ENCODE peak calls at places on chromosomes 6 and 20, in four cellular contexts. Q is H1, H is K562, S is GM12878. T is an unnamed sample.

GRCh38 chr6:118505656-118506055 is 42.4 kb upstream of the PLN start:
- DNase-seq in S (no peak), Q (no peak), H (no peak), T (no peak)

GRCh38 chr20:4060054-4060795 is 44.9 kb upstream of the RNF24 start:
- DNase-seq in H (no peak), S (peak), Q (no peak), T (no peak)

GRCh38 chr20:41046716-41047115 is 18.1 kb downstream of the TOP1 start:
- DNase-seq in Q (no peak), S (no peak), H (no peak), T (no peak)

GRCh38 chr6:119079288-119079809 is 885 bp upstream of the FAM184A start:
- DNase-seq in H (no peak), S (no peak), Q (no peak), T (no peak)

GRCh38 chr6:30844118-30844535 is 40.2 kb upstream of the DDR1 start:
- DNase-seq in S (no peak), H (no peak), Q (no peak), T (peak)

GRCh38 chr6:130574146-130574545 is 208.3 kb downstream of the TMEM200A start:
- DNase-seq in S (no peak), Q (no peak), H (no peak), T (no peak)

GRCh38 chr20:47370850-47371782 is 14.6 kb upstream of the ZMYND8 start:
- DNase-seq in S (no peak), H (no peak), Q (no peak), T (peak)

GRCh38 chr6:84633771-84634170 is 130.6 kb downstream of the TBX18 start:
- DNase-seq in H (no peak), S (no peak), Q (no peak), T (no peak)

GRCh38 chr6:79115557-79115956 is 37.5 kb upstream of the PHIP start:
- DNase-seq in S (no peak), H (no peak), Q (no peak), T (no peak)

GRCh38 chr6:116531675-116532570 is 13.6 kb downstream of the TRAPPC3L start:
- DNase-seq in H (peak), Q (peak), S (no peak), T (peak)

GRCh38 chr6:132025468-132025867 is 74.3 kb upstream of the CCN2 start:
- DNase-seq in H (no peak), Q (no peak), S (no peak), T (no peak)

GRCh38 chr6:164344801-164345291 is 930.3 kb downstream of the QKI start:
- DNase-seq in Q (no peak), H (no peak), S (no peak), T (no peak)

GRCh38 chr20:25081065-25081729 is 744 bp downstream of the VSX1 start:
- DNase-seq in H (no peak), S (no peak), Q (peak), T (no peak)

GRCh38 chr20:36752582-36752981 is 6.7 kb upstream of the NDRG3 start:
- DNase-seq in H (no peak), Q (no peak), S (no peak), T (no peak)

GRCh38 chr6:12963566-12963965 is 247.0 kb downstream of the PHACTR1 start:
- DNase-seq in Q (no peak), S (no peak), H (no peak), T (no peak)

GRCh38 chr6:131163886-131164285 is 28.6 kb downstream of the AKAP7 start:
- DNase-seq in Q (no peak), H (no peak), S (no peak), T (peak)

GRCh38 chr20:20184149-20184548 is 131.8 kb downstream of the CFAP61 start:
- DNase-seq in H (peak), Q (no peak), S (no peak), T (no peak)

GRCh38 chr6:44056392-44057237 is 70.6 kb downstream of the MRPL14 start:
- DNase-seq in S (no peak), Q (no peak), H (no peak), T (no peak)

GRCh38 chr6:18405477-18406293 is 18.5 kb downstream of the RNF144B start:
- DNase-seq in Q (no peak), S (no peak), H (no peak), T (no peak)

GRCh38 chr6:14272111-14273085 is 154.8 kb downstream of the CD83 start:
- DNase-seq in S (no peak), Q (peak), H (no peak), T (no peak)

GRCh38 chr20:41650221-41650948 is 32.2 kb upstream of the CHD6 start:
- DNase-seq in H (no peak), Q (no peak), S (no peak), T (no peak)

GRCh38 chr6:165793287-165793825 is 130.3 kb upstream of the PDE10A start:
- DNase-seq in H (no peak), S (no peak), Q (no peak), T (no peak)

GRCh38 chr6:104940881-104941693 is 15.8 kb upstream of the LIN28B start:
- DNase-seq in H (peak), Q (peak), S (no peak), T (peak)

GRCh38 chr6:106667022-106667402 is 37.6 kb downstream of the QRSL1 start:
- DNase-seq in Q (no peak), S (no peak), H (no peak), T (no peak)

GRCh38 chr6:118574051-118574865 is 26.2 kb downstream of the PLN start:
- DNase-seq in S (no peak), Q (no peak), H (no peak), T (no peak)

GRCh38 chr6:20559924-20560551 is 25.8 kb downstream of the CDKAL1 start:
- DNase-seq in H (no peak), S (no peak), Q (no peak), T (no peak)

GRCh38 chr20:19026901-19027644 is 185.4 kb upstream of the SLC24A3 start:
- DNase-seq in S (no peak), H (no peak), Q (peak), T (peak)

GRCh38 chr20:561437-562231 is 18.0 kb upstream of the CSNK2A1 start:
- DNase-seq in H (peak), Q (peak), S (no peak), T (peak)
- TF ChIP-seq CHD2 in H (no peak), Q (no peak), S (no peak), T (no peak)

DNA sequence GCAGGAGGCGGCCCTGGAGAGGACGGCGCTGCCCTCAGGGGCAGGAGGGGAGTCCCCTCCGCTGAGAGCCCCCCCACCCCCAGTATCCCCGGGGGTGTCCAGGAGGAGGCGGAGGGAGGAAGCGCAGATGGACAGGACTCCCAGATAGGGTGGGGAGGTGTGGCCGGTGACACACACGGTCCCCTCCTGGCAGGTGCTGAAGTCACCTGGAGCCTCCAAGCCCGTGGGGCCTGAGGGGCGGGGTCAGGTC is 1.4 kb downstream of the STMN3 start:
- DNase-seq in Q (no peak), S (no peak), H (peak), T (no peak)
- TF ChIP-seq JUND in Q (no peak), S (no peak), H (no peak), T (no peak)

GRCh38 chr20:11891081-11891826 is 26.4 kb upstream of the BTBD3 start:
- DNase-seq in Q (peak), S (no peak), H (peak), T (peak)
- TF ChIP-seq ATF2 in Q (no peak), S (no peak), H (no peak), T (no peak)

GRCh38 chr6:16345449-16346330 is 107.3 kb downstream of the GMPR start:
- DNase-seq in H (peak), S (no peak), Q (no peak), T (peak)

GRCh38 chr6:16346831-16347230 is 108.4 kb downstream of the GMPR start:
- DNase-seq in S (no peak), Q (no peak), H (no peak), T (no peak)

GRCh38 chr6:16339263-16339587 is 100.8 kb downstream of the GMPR start:
- DNase-seq in Q (no peak), H (no peak), S (no peak), T (no peak)

GRCh38 chr6:16343593-16343992 is 105.2 kb downstream of the GMPR start:
- DNase-seq in S (no peak), Q (no peak), H (no peak), T (no peak)

DNA sequence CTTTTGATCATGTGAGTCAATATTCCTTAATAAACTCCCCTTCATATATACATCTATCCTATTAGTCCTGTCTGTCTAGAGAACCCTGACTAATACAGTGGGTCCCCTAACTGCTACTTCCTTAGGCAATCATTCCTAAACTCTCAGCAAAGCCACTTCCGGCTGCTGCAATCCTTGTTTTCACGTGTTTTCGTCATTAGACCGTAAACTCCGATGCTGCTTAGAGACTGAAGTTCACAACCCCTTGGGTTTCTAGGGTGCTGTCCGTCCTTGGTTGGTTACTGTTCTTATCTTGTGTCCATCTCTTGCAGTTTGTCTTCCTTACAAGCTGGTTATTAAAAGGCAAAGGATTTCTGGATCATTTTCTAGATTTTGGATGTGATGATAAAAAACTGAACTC is 106.4 kb downstream of the GMPR start:
- DNase-seq in Q (no peak), H (no peak), S (no peak), T (no peak)
- TF ChIP-seq CHD2 in Q (no peak), H (no peak), S (no peak), T (no peak)

DNA sequence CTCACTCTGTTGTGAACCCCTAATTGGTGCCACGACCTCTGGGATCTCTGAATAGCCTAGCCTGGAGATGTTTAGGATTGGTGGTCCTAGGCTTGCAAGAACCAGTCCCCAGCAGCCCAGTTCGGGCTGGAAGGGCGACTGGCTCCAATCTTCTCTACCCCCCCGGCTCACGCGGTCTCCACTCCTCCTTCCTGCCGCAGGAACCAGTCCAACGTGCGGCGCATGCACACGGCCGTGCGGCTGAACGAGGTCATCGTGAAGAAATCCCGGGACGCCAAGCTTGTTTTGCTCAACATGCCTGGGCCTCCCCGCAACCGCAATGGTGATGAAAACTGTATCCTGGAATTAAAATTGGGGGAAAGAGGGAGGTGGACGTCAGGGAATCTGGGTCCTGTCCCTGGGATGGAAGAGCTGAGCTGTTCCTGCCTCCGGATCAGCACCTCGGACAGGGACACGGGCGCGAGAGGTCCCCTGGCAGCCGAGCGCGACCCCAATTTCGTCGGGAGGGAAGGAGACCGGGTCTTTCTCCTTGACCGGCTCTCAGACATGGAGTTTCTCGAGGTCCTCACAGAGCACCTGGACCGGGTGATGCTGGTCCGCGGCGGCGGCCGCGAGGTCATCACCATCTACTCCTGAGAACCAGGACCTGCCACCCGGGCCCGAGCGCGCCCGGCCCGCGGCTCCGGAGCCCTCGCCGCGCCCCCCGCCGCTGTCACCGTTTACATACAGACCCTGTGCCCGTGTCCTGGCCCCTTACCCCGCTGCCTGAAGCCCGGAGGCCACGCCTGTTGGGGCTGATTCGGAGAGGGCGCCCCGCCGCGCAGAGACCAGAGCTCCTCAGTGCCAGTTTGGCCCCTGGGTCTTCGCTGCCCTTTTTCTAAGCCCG is 28.2 kb downstream of the SLC12A5 start:
- DNase-seq in S (no peak), Q (peak), H (peak), T (no peak)
- TF ChIP-seq JUND in S (no peak), Q (no peak), H (no peak), T (no peak)

DNA sequence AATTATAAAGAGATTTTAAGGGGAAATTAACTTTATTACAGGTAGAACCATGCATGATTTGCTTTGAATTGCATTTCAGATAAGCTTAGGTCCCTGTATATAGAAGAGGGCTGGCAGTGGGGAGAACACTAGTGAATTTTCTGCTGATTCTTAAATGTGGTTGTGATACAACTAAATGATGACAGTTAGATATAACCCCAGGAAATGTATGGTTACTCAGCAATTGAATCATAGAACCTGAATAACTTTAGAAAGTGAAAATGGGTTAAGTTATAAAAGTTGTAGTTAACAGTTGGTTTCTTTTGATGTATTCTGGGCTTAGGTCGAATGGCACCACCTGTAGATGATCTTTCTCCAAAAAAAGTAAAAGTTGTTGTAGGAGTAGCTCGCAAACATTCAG is 70.1 kb downstream of the PHF3 start:
- DNase-seq in S (no peak), Q (no peak), H (no peak), T (no peak)
- TF ChIP-seq ATF2 in S (no peak), Q (no peak), H (no peak), T (no peak)

DNA sequence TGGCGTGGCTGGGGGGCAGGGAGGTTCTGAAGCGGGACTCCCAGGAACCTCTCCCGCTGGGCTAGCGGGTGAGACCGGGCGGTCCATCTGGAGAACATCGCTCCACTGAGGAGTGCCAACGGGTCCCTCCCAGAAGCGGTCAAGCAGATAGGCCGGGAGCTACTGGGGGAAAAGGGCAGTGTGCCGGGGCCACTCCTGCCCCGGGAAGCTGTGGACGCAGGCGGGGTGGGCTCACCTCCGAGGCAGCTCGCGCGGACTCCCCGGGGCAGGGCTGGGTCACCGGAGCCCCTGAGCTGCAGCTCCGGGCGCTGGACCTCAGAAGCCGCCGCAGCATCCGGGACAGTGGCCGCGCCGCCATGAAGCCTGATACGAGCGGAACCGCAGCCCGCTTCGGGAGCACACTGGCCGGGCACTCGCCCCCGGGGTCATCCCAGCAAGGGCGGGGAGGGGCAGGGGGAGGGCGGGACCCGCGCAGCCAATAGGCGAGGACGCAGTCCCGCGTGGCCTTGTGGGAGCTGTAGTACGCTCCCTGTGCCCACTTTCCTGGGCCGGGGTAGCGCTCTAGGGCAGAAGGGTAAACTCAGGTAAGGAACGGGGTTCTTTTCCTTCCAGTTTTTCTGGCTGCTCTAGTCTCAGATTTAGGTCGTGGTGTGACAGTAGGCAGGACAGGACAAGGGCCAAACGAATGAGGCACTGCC is at the start of gene MOCS1:
- DNase-seq in S (no peak), Q (peak), H (peak), T (peak)
- TF ChIP-seq CHD2 in S (no peak), Q (no peak), H (no peak), T (no peak)

GRCh38 chr6:34053721-34054120 is 92.2 kb downstream of the GRM4 start:
- DNase-seq in H (no peak), Q (no peak), S (no peak), T (no peak)
- TF ChIP-seq JUND in H (no peak), Q (no peak), S (no peak), T (no peak)

GRCh38 chr6:87334683-87335082 is 5.6 kb upstream of the GJB7 start:
- DNase-seq in H (no peak), S (no peak), Q (no peak), T (no peak)

GRCh38 chr6:87333033-87333432 is 4.0 kb upstream of the GJB7 start:
- DNase-seq in S (no peak), Q (no peak), H (no peak), T (no peak)

GRCh38 chr6:87336367-87336766 is 7.3 kb upstream of the GJB7 start:
- DNase-seq in H (peak), S (no peak), Q (no peak), T (no peak)

GRCh38 chr6:87333591-87334181 is 4.6 kb upstream of the GJB7 start:
- DNase-seq in Q (no peak), S (no peak), H (no peak), T (no peak)

DNA sequence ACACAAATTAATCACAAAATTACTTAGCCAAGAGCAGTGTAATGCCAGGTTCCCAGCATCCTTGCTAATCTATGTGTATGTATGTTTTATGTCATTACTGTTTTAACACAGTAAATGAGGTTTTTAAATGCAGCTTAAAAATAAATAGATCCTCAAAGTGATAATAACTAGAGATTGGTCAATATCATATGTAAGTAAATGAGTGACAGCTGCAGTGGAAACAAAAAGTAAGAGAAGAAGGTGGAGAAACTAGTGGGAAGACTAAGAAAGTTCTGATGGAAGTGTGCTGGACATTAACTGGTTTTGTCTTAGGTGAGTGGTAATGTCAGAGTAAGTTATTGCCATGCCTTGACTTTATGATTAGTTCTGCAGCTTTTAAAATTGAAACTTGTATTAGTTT is 1.9 kb upstream of the GJB7 start:
- DNase-seq in S (no peak), H (no peak), Q (no peak), T (no peak)
- TF ChIP-seq ATF2 in S (no peak), H (no peak), Q (no peak), T (no peak)

GRCh38 chr20:61932711-61933480 is 132.8 kb downstream of the TAF4 start:
- DNase-seq in H (no peak), S (no peak), Q (peak), T (no peak)
- TF ChIP-seq CHD2 in H (no peak), S (no peak), Q (no peak), T (no peak)